ENCODE peak calls at places on chromosome 4, in ten cellular contexts. One of them, this sample, is unnamed.

GRCh38 chr4:61511716-61512488 is 311.8 kb downstream of the ADGRL3 start:
- DNase-seq in esophagus squamous epithelium: no peak
- DNase-seq in Calu3: no peak
- DNase-seq in colonic mucosa: no peak
- DNase-seq in neural crest cell: no peak
- DNase-seq in fibroblast of lung: peak; percentile 81
- DNase-seq in AG10803: peak; percentile 10
- DNase-seq in mammary epithelial cell: peak; percentile 57
- DNase-seq in Panc1: no peak
- DNase-seq in HepG2: no peak
- DNase-seq in this sample: no peak

GRCh38 chr4:77217526-77217925 is 60.5 kb downstream of the CCNG2 start:
- DNase-seq in AG10803: no peak
- DNase-seq in esophagus squamous epithelium: no peak
- DNase-seq in fibroblast of lung: no peak
- DNase-seq in Panc1: no peak
- DNase-seq in mammary epithelial cell: no peak
- DNase-seq in Calu3: no peak
- DNase-seq in neural crest cell: no peak
- DNase-seq in HepG2: no peak
- DNase-seq in colonic mucosa: no peak
- DNase-seq in this sample: no peak

GRCh38 chr4:69089388-69089787 is 6.9 kb upstream of the UGT2B7 start:
- DNase-seq in Calu3: no peak
- DNase-seq in AG10803: no peak
- DNase-seq in colonic mucosa: no peak
- DNase-seq in esophagus squamous epithelium: no peak
- DNase-seq in mammary epithelial cell: no peak
- DNase-seq in Panc1: no peak
- DNase-seq in HepG2: no peak
- DNase-seq in neural crest cell: no peak
- DNase-seq in fibroblast of lung: no peak
- DNase-seq in this sample: no peak

GRCh38 chr4:118352843-118353373 is at the start of gene PRSS12:
- DNase-seq in fibroblast of lung: peak; percentile 51
- DNase-seq in mammary epithelial cell: peak; percentile 82
- DNase-seq in HepG2: peak; percentile 28
- DNase-seq in Panc1: no peak
- DNase-seq in colonic mucosa: peak; percentile 83
- DNase-seq in neural crest cell: peak; percentile 81
- DNase-seq in esophagus squamous epithelium: no peak
- DNase-seq in Calu3: peak; percentile 93
- DNase-seq in AG10803: peak; percentile 66
- DNase-seq in this sample: peak; percentile 72

GRCh38 chr4:101643201-101643600 is 147.3 kb upstream of the BANK1 start:
- DNase-seq in esophagus squamous epithelium: no peak
- DNase-seq in HepG2: no peak
- DNase-seq in Panc1: no peak
- DNase-seq in neural crest cell: no peak
- DNase-seq in colonic mucosa: no peak
- DNase-seq in fibroblast of lung: peak; percentile 12
- DNase-seq in Calu3: no peak
- DNase-seq in AG10803: no peak
- DNase-seq in mammary epithelial cell: peak; percentile 92
- DNase-seq in this sample: no peak

GRCh38 chr4:16926214-16926613 is 27.8 kb upstream of the LDB2 start:
- DNase-seq in AG10803: no peak
- DNase-seq in Panc1: no peak
- DNase-seq in HepG2: no peak
- DNase-seq in neural crest cell: no peak
- DNase-seq in mammary epithelial cell: no peak
- DNase-seq in Calu3: no peak
- DNase-seq in fibroblast of lung: no peak
- DNase-seq in esophagus squamous epithelium: no peak
- DNase-seq in colonic mucosa: no peak
- DNase-seq in this sample: no peak

GRCh38 chr4:72679666-72680065 is 110.6 kb upstream of the ADAMTS3 start:
- DNase-seq in Panc1: no peak
- DNase-seq in HepG2: no peak
- DNase-seq in fibroblast of lung: no peak
- DNase-seq in mammary epithelial cell: no peak
- DNase-seq in AG10803: no peak
- DNase-seq in colonic mucosa: no peak
- DNase-seq in Calu3: no peak
- DNase-seq in neural crest cell: no peak
- DNase-seq in esophagus squamous epithelium: no peak
- DNase-seq in this sample: no peak

GRCh38 chr4:42302348-42302747 is 94.9 kb upstream of the SHISA3 start:
- DNase-seq in colonic mucosa: peak; percentile 30
- DNase-seq in mammary epithelial cell: no peak
- DNase-seq in AG10803: no peak
- DNase-seq in neural crest cell: peak; percentile 22
- DNase-seq in Calu3: peak; percentile 27
- DNase-seq in esophagus squamous epithelium: no peak
- DNase-seq in Panc1: no peak
- DNase-seq in HepG2: peak; percentile 68
- DNase-seq in fibroblast of lung: no peak
- DNase-seq in this sample: peak; percentile 14

GRCh38 chr4:13399257-13399656 is 84.9 kb downstream of the RAB28 start:
- DNase-seq in Panc1: no peak
- DNase-seq in Calu3: no peak
- DNase-seq in AG10803: peak; percentile 6
- DNase-seq in neural crest cell: no peak
- DNase-seq in HepG2: no peak
- DNase-seq in colonic mucosa: no peak
- DNase-seq in fibroblast of lung: peak; percentile 49
- DNase-seq in esophagus squamous epithelium: no peak
- DNase-seq in mammary epithelial cell: peak; percentile 5
- DNase-seq in this sample: no peak

DNA sequence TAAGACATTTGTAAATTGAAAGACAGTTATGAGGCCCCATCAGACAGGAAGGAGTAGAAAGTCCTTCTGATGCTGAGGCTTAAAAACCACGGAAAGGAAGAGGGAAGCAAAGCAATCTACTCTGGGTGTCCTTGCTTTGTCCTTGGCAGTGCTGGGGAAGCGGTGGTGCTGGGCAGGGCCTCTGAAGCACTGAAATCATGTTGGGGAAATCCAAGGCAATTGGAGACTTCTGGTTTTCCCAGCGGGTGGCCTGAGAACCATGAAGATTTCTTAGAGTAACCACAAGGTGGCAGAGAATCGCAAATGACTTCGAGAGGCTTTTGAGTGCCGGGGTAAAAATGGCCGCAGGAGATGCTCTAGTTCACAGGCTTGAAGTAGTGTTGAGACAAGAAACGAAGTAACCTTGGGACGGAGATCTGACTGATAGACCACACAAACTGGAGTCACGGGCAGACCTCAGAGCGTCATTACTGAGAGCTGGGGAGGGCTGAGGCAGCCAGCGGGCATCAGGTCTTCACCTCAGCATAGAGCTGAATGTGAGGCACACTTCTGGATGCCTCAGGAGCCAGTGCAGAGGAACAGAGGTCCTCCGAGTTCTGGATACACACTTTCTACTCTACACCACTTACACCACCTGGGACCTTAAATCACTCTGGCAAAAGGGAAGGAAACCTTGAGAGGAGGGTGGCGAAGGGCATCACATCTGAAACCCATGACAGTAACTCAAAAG is 130.7 kb upstream of the GPRIN3 start:
- DNase-seq in Calu3: peak; percentile 50
- DNase-seq in esophagus squamous epithelium: no peak
- DNase-seq in mammary epithelial cell: peak; percentile 44
- DNase-seq in HepG2: peak; percentile 23
- DNase-seq in AG10803: peak; percentile 46
- DNase-seq in neural crest cell: no peak
- DNase-seq in fibroblast of lung: no peak
- DNase-seq in colonic mucosa: peak; percentile 44
- DNase-seq in Panc1: no peak
- DNase-seq in this sample: peak; percentile 63
- TF ChIP-seq CTCF in Calu3: no peak
- TF ChIP-seq CTCF in esophagus squamous epithelium: no peak
- TF ChIP-seq CTCF in mammary epithelial cell: peak; percentile 32
- TF ChIP-seq CTCF in HepG2: peak; percentile 53
- TF ChIP-seq CTCF in AG10803: peak; percentile 54
- TF ChIP-seq CTCF in neural crest cell: peak; percentile 59
- TF ChIP-seq CTCF in fibroblast of lung: peak; percentile 32
- TF ChIP-seq CTCF in colonic mucosa: peak; percentile 32
- TF ChIP-seq CTCF in Panc1: peak; percentile 57
- TF ChIP-seq CTCF in this sample: peak; percentile 68

DNA sequence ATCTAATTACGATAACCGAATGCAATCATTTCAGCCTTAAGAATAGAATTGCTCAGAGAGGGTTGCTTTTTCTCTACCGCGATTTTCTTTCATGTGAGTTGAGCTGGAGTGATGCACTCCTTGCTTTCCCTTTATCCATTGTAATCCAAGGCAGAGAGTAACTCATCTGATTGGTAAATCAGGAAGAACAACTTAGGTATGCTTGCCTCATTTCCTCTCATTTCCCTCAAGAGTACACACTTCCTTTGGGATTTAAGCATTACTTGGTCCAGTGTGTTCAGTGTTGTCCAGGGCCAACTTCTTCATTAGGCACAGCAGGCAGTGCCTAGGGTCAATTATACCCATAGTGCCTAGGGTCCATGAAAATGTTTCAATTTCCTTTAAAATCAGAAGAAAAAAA is 15.7 kb upstream of the N4BP2 start:
- DNase-seq in AG10803: no peak
- DNase-seq in Panc1: no peak
- DNase-seq in colonic mucosa: no peak
- DNase-seq in fibroblast of lung: no peak
- DNase-seq in esophagus squamous epithelium: no peak
- DNase-seq in mammary epithelial cell: no peak
- DNase-seq in neural crest cell: no peak
- DNase-seq in Calu3: no peak
- DNase-seq in HepG2: no peak
- DNase-seq in this sample: no peak
- TF ChIP-seq CTCF in AG10803: no peak
- TF ChIP-seq CTCF in Panc1: no peak
- TF ChIP-seq CTCF in colonic mucosa: no peak
- TF ChIP-seq CTCF in fibroblast of lung: no peak
- TF ChIP-seq CTCF in esophagus squamous epithelium: no peak
- TF ChIP-seq CTCF in mammary epithelial cell: no peak
- TF ChIP-seq CTCF in neural crest cell: no peak
- TF ChIP-seq CTCF in Calu3: no peak
- TF ChIP-seq CTCF in HepG2: no peak
- TF ChIP-seq CTCF in this sample: no peak

DNA sequence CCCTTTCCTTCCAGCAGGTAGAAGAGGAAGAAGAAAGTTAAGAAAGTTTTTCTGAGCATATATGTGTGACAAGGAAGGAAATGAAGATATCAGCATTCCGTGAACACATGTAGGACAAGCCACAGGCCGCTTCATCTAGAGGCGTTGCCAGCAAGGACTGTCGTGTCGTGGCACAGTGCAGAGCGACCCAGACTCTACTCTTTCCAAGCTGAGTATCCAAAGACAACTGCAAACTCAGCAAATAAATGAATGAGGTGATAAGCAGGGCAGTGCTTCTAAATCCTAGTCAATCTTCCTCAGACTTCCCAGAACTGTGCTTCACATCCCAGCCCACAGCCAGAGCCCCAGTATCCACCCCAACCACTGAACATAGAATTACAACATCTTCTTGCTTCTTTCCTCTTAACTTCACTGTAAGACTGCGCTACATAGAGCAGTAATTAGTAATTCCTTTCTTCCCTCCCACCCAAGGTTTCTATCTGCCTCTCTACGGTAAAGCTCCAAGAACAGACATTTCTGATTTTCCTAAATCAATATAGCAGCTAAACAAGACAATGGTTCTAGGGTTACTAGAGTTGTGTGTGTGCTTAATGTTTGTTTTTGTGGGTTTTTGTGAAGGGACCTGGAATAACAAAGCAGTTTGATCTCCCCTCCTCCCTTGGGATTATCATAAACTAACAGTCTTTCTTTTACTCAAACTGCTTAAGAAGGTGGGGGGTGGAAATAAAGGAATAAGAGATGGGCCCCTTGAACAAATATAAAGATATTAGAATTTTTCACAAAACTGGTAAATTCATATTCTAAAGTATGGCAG is 71.6 kb downstream of the PAPSS1 start:
- DNase-seq in HepG2: no peak
- DNase-seq in mammary epithelial cell: no peak
- DNase-seq in colonic mucosa: no peak
- DNase-seq in fibroblast of lung: no peak
- DNase-seq in Calu3: no peak
- DNase-seq in Panc1: no peak
- DNase-seq in AG10803: no peak
- DNase-seq in neural crest cell: no peak
- DNase-seq in esophagus squamous epithelium: no peak
- DNase-seq in this sample: no peak
- TF ChIP-seq CTCF in HepG2: no peak
- TF ChIP-seq CTCF in mammary epithelial cell: no peak
- TF ChIP-seq CTCF in colonic mucosa: no peak
- TF ChIP-seq CTCF in fibroblast of lung: no peak
- TF ChIP-seq CTCF in Calu3: no peak
- TF ChIP-seq CTCF in Panc1: no peak
- TF ChIP-seq CTCF in AG10803: no peak
- TF ChIP-seq CTCF in neural crest cell: no peak
- TF ChIP-seq CTCF in esophagus squamous epithelium: no peak
- TF ChIP-seq CTCF in this sample: no peak

DNA sequence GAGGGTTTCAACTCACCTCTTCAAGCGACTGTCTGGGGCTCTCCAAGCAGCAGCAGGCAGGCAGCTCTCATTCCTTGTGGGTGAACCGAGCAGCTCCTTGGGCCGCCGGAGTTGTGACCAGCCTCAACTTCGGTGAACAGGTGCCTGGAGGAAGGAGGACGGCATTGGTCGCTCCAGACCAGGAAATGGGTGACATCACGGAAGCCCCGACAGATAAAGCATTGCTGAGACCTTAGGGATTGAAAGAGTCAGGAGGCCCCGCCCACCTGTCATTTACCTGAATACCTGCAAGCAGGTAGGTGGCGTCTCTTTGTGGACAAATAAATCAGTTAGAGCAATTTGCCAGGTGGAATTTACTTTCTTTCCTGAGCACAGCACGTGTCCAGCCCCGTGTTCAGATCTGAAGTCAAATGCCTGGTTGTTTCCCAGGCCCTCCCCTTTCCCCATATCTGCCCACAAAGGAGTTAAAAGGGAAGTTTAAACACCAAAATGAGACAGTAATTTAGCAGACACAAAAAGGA is at the start of gene LNX1:
- DNase-seq in Calu3: peak; percentile 88
- DNase-seq in mammary epithelial cell: no peak
- DNase-seq in neural crest cell: no peak
- DNase-seq in esophagus squamous epithelium: peak; percentile 3
- DNase-seq in Panc1: no peak
- DNase-seq in AG10803: no peak
- DNase-seq in colonic mucosa: peak; percentile 97
- DNase-seq in HepG2: no peak
- DNase-seq in fibroblast of lung: no peak
- DNase-seq in this sample: peak; percentile 5
- TF ChIP-seq CTCF in Calu3: no peak
- TF ChIP-seq CTCF in mammary epithelial cell: peak; percentile 31
- TF ChIP-seq CTCF in neural crest cell: no peak
- TF ChIP-seq CTCF in esophagus squamous epithelium: no peak
- TF ChIP-seq CTCF in Panc1: no peak
- TF ChIP-seq CTCF in AG10803: no peak
- TF ChIP-seq CTCF in colonic mucosa: no peak
- TF ChIP-seq CTCF in HepG2: no peak
- TF ChIP-seq CTCF in fibroblast of lung: no peak
- TF ChIP-seq CTCF in this sample: no peak

This sample was measured in activated CD8-positive, alpha-beta T cell treated with anti-CD3 and anti-CD28 coated beads for 36 hours.